ENCODE peak calls at places on chromosome 19, in five cellular contexts. R is IMR-90, Z is GM23338, M is neuronal stem cell, L is psoas muscle. Y is an unnamed sample.

GRCh38 chr19:5775668-5776309 is 8.8 kb downstream of the PRR22 start:
- DNase-seq in L (no peak), R (peak; percentile 51), M (no peak), Z (no peak), Y (no peak)

GRCh38 chr19:51016798-51017683 is 2.5 kb downstream of the KLK10 start:
- DNase-seq in M (peak; percentile 69), R (peak; percentile 16), L (no peak), Z (peak; percentile 94), Y (peak; percentile 15)

GRCh38 chr19:46482645-46483044 is 11.3 kb upstream of the PNMA8A start:
- DNase-seq in M (no peak), L (no peak), R (peak; percentile 41), Z (no peak), Y (no peak)

GRCh38 chr19:34639491-34640085 is 37.4 kb downstream of the SCGB2B2 start:
- DNase-seq in L (no peak), M (peak; percentile 45), Z (peak; percentile 92), R (peak; percentile 72), Y (peak; percentile 58)

GRCh38 chr19:18062043-18062442 is 24.7 kb downstream of the IL12RB1 start:
- DNase-seq in Z (peak; percentile 71), M (no peak), L (no peak), R (no peak), Y (no peak)

GRCh38 chr19:532578-533484 is 1.3 kb downstream of the CDC34 start:
- DNase-seq in Z (peak; percentile 90), M (no peak), R (peak; percentile 64), L (peak; percentile 84), Y (peak; percentile 58)

GRCh38 chr19:28578786-28579505 is 634.0 kb downstream of the UQCRFS1 start:
- DNase-seq in R (no peak), L (no peak), Z (no peak), M (no peak), Y (no peak)

GRCh38 chr19:20233105-20233504 is 66.1 kb downstream of the ZNF486 start:
- DNase-seq in R (no peak), Z (no peak), L (no peak), M (no peak), Y (no peak)

GRCh38 chr19:40806385-40807146 is 7.6 kb downstream of the EGLN2 start:
- DNase-seq in L (peak; percentile 84), R (peak; percentile 95), M (peak; percentile 96), Z (peak; percentile 100), Y (peak; percentile 82)

GRCh38 chr19:681029-681626 is 4.9 kb downstream of the FSTL3 start:
- DNase-seq in M (no peak), L (no peak), Z (peak; percentile 96), R (no peak), Y (no peak)

GRCh38 chr19:19628499-19629134 is 597 bp upstream of the LPAR2 start:
- DNase-seq in L (no peak), M (peak; percentile 79), Z (peak; percentile 96), R (peak; percentile 48), Y (peak; percentile 31)

GRCh38 chr19:5434351-5434917 is 20.8 kb upstream of the ZNRF4 start:
- DNase-seq in Z (no peak), R (no peak), L (no peak), M (no peak), Y (no peak)

GRCh38 chr19:46620716-46621115 is 4.2 kb downstream of the PTGIR start:
- DNase-seq in M (no peak), Z (no peak), R (peak; percentile 85), L (no peak), Y (no peak)

GRCh38 chr19:16051254-16052025 is 24.9 kb upstream of the TPM4 start:
- DNase-seq in Z (no peak), M (no peak), R (no peak), L (no peak), Y (peak; percentile 65)

GRCh38 chr19:571127-571974 is 1.0 kb upstream of the BSG start:
- DNase-seq in L (peak; percentile 21), R (peak; percentile 35), Z (peak; percentile 77), M (peak; percentile 56), Y (no peak)

GRCh38 chr19:45716314-45717130 is 14.2 kb downstream of the FBXO46 start:
- DNase-seq in R (no peak), M (no peak), Z (peak; percentile 61), L (no peak), Y (no peak)

GRCh38 chr19:35750167-35750566 is 1.8 kb downstream of the LIN37 start:
- DNase-seq in R (no peak), Z (no peak), L (no peak), M (no peak), Y (no peak)

GRCh38 chr19:20964798-20965197 is 41.7 kb downstream of the ZNF85 start:
- DNase-seq in Z (peak; percentile 55), M (no peak), R (no peak), L (no peak), Y (no peak)

GRCh38 chr19:45640849-45641273 is 1.7 kb upstream of the EML2 start:
- DNase-seq in Z (peak; percentile 89), L (no peak), M (no peak), R (no peak), Y (no peak)

GRCh38 chr19:46451352-46451751 is 20.0 kb downstream of the PNMA8A start:
- DNase-seq in R (no peak), Z (no peak), M (no peak), L (no peak), Y (no peak)

GRCh38 chr19:31596751-31597150 is 247.5 kb upstream of the TSHZ3 start:
- DNase-seq in Z (no peak), M (no peak), L (no peak), R (no peak), Y (no peak)

GRCh38 chr19:29708553-29709439 is 6.3 kb downstream of the C19orf12 start:
- DNase-seq in L (peak; percentile 45), R (no peak), Z (no peak), M (no peak), Y (no peak)

GRCh38 chr19:57814505-57815246 is at the start of gene ZNF552:
- DNase-seq in R (peak; percentile 91), M (peak; percentile 90), Z (peak; percentile 99), L (peak; percentile 80), Y (peak; percentile 81)

GRCh38 chr19:57815247-57816075 is 748 bp upstream of the ZNF552 start:
- DNase-seq in M (no peak), L (no peak), R (no peak), Z (no peak), Y (no peak)

GRCh38 chr19:57816652-57817051 is 1.9 kb upstream of the ZNF552 start:
- DNase-seq in R (no peak), Z (peak; percentile 27), M (no peak), L (no peak), Y (no peak)

GRCh38 chr19:57812201-57812600 is 2.5 kb downstream of the ZNF552 start:
- DNase-seq in Z (no peak), R (no peak), M (no peak), L (no peak), Y (no peak)

GRCh38 chr19:57813919-57814504 is 701 bp downstream of the ZNF552 start:
- DNase-seq in R (no peak), L (no peak), M (no peak), Z (peak; percentile 34), Y (no peak)
- H3K27ac ChIP-seq in R (peak overlapping the region; percentile 68), L (peak overlapping the region; percentile 82), M (peak overlapping the region; percentile 33), Z (peak overlapping the region; percentile 30), Y (peak overlapping the region; percentile 85)

GRCh38 chr19:8034178-8034525 is 18.4 kb upstream of the CCL25 start:
- DNase-seq in Z (no peak), L (no peak), M (no peak), R (no peak), Y (no peak)

GRCh38 chr19:8039231-8039630 is 13.3 kb upstream of the CCL25 start:
- DNase-seq in L (no peak), M (no peak), Z (no peak), R (no peak), Y (no peak)

GRCh38 chr19:8038815-8039214 is 13.7 kb upstream of the CCL25 start:
- DNase-seq in Z (no peak), R (no peak), L (no peak), M (no peak), Y (no peak)

GRCh38 chr19:8041553-8041952 is 11.0 kb upstream of the CCL25 start:
- DNase-seq in M (no peak), L (no peak), Z (no peak), R (no peak), Y (no peak)

DNA sequence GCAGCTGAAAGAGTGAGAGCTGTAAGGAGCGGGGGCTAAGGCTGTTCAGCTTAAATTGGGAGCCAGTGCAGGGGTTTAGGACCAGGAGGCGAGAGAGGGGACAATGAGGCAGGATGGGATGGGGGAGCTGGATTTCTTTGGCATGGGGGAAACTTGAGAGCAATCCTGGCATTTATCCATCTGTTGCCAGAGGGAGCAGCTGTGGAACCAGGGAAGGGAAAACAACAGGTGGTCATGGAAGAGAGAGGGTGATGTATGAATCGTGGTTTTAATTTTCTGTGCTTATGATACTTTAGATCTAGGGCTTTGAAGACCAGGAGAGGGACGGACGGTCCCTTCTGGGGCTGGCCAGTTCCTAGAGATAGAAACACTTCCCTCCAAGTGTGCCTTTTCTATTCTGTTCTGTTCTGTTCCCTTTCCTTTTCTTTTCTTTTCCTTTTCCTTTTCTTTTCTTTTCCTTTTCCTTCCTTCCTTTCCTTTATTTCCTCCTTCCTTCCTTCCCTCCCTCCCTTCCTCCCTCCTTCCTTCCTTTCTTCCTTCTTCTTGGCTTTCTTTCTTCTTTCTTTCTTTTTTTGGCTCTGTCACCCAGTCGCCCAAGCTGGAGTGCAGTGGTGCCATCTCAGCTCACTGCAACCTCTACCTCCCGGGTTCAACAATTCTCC is 16.0 kb upstream of the CCL25 start:
- DNase-seq in R (no peak), Z (no peak), L (no peak), M (no peak), Y (no peak)
- H3K27ac ChIP-seq in R (no peak overlapping the region), Z (no peak overlapping the region), L (no peak overlapping the region), M (no peak overlapping the region), Y (no peak overlapping the region)

GRCh38 chr19:10726268-10726667 is 8.4 kb downstream of the DNM2 start:
- DNase-seq in M (no peak), L (no peak), R (no peak), Z (no peak), Y (no peak)
- H3K27ac ChIP-seq in M (no peak overlapping the region), L (no peak overlapping the region), R (no peak overlapping the region), Z (no peak overlapping the region), Y (no peak overlapping the region)

GRCh38 chr19:39332293-39332692 is 3.5 kb downstream of the GMFG start:
- DNase-seq in L (no peak), R (no peak), Z (no peak), M (no peak), Y (no peak)

GRCh38 chr19:39336483-39336882 is 640 bp upstream of the GMFG start:
- DNase-seq in L (no peak), Z (no peak), M (no peak), R (no peak), Y (no peak)

GRCh38 chr19:39333507-39333906 is 2.3 kb downstream of the GMFG start:
- DNase-seq in Z (no peak), M (no peak), R (no peak), L (no peak), Y (no peak)

GRCh38 chr19:39334444-39334976 is 1.3 kb downstream of the GMFG start:
- DNase-seq in Z (no peak), L (no peak), M (no peak), R (no peak), Y (no peak)

DNA sequence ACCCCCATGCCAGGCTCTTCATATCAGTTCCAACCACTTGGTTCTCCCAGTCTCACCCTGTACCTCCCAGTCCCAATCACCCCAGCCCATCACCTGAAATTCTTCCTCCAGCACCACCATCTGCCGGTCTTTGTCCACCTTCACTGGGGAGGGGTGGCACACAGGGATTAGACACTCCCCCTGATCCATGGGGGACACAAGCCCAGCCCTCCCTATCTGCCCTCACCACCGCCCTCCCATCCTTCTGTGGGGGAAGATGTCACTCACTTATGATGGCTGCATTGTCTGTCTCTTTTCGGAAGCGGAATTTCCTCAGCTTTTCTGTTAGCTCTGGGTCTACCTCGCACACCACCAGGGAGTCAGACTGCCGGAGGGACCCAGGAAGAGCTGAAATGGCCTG is 675 bp downstream of the GMFG start:
- DNase-seq in L (no peak), Z (no peak), R (no peak), M (no peak), Y (no peak)
- H3K27ac ChIP-seq in L (peak overlapping the region; percentile 30), Z (no peak overlapping the region), R (no peak overlapping the region), M (no peak overlapping the region), Y (peak overlapping the region; percentile 88)